ENCODE peak calls at places on chromosomes 1 and 21, in seven cellular contexts. S, T, Y, D, B, C and A are unnamed samples.

GRCh38 chr1:15799004-15799867 is 8.2 kb downstream of the UQCRHL start:
- DNase-seq in S (no peak), T (peak; percentile 92), Y (no peak), D (no peak), B (no peak), C (no peak), A (no peak)

GRCh38 chr1:85438353-85438752 is 26.6 kb downstream of the DDAH1 start:
- DNase-seq in S (no peak), T (no peak), Y (no peak), D (no peak), B (no peak), C (no peak), A (no peak)

GRCh38 chr1:84665703-84666317 is 24.5 kb downstream of the SSX2IP start:
- DNase-seq in S (peak; percentile 2), T (no peak), Y (no peak), D (no peak), B (no peak), C (no peak), A (no peak)

GRCh38 chr1:197199923-197200467 is 53.5 kb upstream of the ASPM start:
- DNase-seq in S (no peak), T (peak; percentile 23), Y (no peak), D (no peak), B (no peak), C (no peak), A (no peak)

GRCh38 chr1:21335088-21335678 is 44.9 kb upstream of the ECE1 start:
- DNase-seq in S (no peak), T (no peak), Y (no peak), D (no peak), B (no peak), C (no peak), A (no peak)

GRCh38 chr1:9271268-9271667 is 21.4 kb upstream of the SPSB1 start:
- DNase-seq in S (no peak), T (no peak), Y (no peak), D (no peak), B (no peak), C (no peak), A (no peak)

GRCh38 chr1:20009212-20009611 is 29.8 kb upstream of the PLA2G2A start:
- DNase-seq in S (no peak), T (no peak), Y (no peak), D (no peak), B (no peak), C (no peak), A (no peak)

GRCh38 chr1:11842154-11843041 is 5.2 kb downstream of the NPPA start:
- DNase-seq in S (no peak), T (no peak), Y (peak; percentile 45), D (peak; percentile 18), B (no peak), C (no peak), A (no peak)

GRCh38 chr1:224205438-224205840 is 22.4 kb downstream of the DEGS1 start:
- DNase-seq in S (no peak), T (no peak), Y (no peak), D (no peak), B (no peak), C (no peak), A (no peak)

GRCh38 chr1:214404154-214404553 is 123.2 kb downstream of the SMYD2 start:
- DNase-seq in S (no peak), T (no peak), Y (no peak), D (no peak), B (no peak), C (no peak), A (no peak)

GRCh38 chr1:52552236-52552504 is 722 bp downstream of the TUT4 start:
- DNase-seq in S (no peak), T (peak; percentile 64), Y (peak; percentile 33), D (peak; percentile 37), B (peak; percentile 33), C (peak; percentile 62), A (peak; percentile 85)

GRCh38 chr1:110210604-110211502 is 739 bp downstream of the KCNC4 start:
- DNase-seq in S (no peak), T (peak; percentile 71), Y (peak; percentile 36), D (no peak), B (peak; percentile 49), C (peak; percentile 27), A (peak; percentile 64)

GRCh38 chr21:36554411-36555157 is 74.7 kb upstream of the CLDN14 start:
- DNase-seq in S (no peak), T (peak; percentile 43), Y (no peak), D (no peak), B (no peak), C (no peak), A (no peak)

GRCh38 chr1:24828183-24828886 is 83.1 kb downstream of the CLIC4 start:
- DNase-seq in S (no peak), T (no peak), Y (no peak), D (no peak), B (no peak), C (no peak), A (no peak)

GRCh38 chr1:29851666-29852065 is 615.3 kb downstream of the PTPRU start:
- DNase-seq in S (no peak), T (no peak), Y (no peak), D (no peak), B (no peak), C (no peak), A (no peak)

GRCh38 chr1:159469921-159470595 is 30.5 kb downstream of the OR10J1 start:
- DNase-seq in S (no peak), T (peak; percentile 24), Y (no peak), D (no peak), B (no peak), C (no peak), A (no peak)

GRCh38 chr1:42957880-42958487 is 684 bp downstream of the SLC2A1 start:
- DNase-seq in S (peak; percentile 46), T (peak; percentile 74), Y (peak; percentile 90), D (peak; percentile 69), B (peak; percentile 61), C (peak; percentile 99), A (peak; percentile 68)

GRCh38 chr1:114468710-114469468 is 42.1 kb downstream of the TRIM33 start:
- DNase-seq in S (no peak), T (no peak), Y (no peak), D (no peak), B (no peak), C (no peak), A (no peak)

GRCh38 chr1:181117648-181118449 is 29.3 kb downstream of the IER5 start:
- DNase-seq in S (peak; percentile 53), T (peak; percentile 92), Y (no peak), D (no peak), B (no peak), C (peak; percentile 77), A (no peak)

GRCh38 chr1:160860840-160861505 is 1.7 kb downstream of the CD244 start:
- DNase-seq in S (no peak), T (no peak), Y (no peak), D (no peak), B (no peak), C (no peak), A (no peak)

GRCh38 chr1:91579658-91580228 is 79.1 kb downstream of the CDC7 start:
- DNase-seq in S (no peak), T (no peak), Y (no peak), D (no peak), B (no peak), C (no peak), A (no peak)

GRCh38 chr1:174839211-174839610 is 160.5 kb upstream of the CACYBP start:
- DNase-seq in S (no peak), T (no peak), Y (no peak), D (no peak), B (no peak), C (no peak), A (no peak)

GRCh38 chr1:65254320-65255087 is 54.8 kb upstream of the DNAJC6 start:
- DNase-seq in S (peak; percentile 51), T (peak; percentile 81), Y (peak; percentile 92), D (peak; percentile 89), B (peak; percentile 74), C (peak; percentile 56), A (peak; percentile 76)

GRCh38 chr1:119327436-119328155 is 41.0 kb upstream of the HAO2 start:
- DNase-seq in S (peak; percentile 26), T (peak; percentile 78), Y (no peak), D (peak; percentile 3), B (peak; percentile 68), C (peak; percentile 43), A (no peak)

GRCh38 chr1:157992031-157992568 is 1.3 kb upstream of the KIRREL1 start:
- DNase-seq in S (peak; percentile 6), T (peak; percentile 74), Y (peak; percentile 70), D (peak; percentile 47), B (peak; percentile 80), C (no peak), A (peak; percentile 1)

GRCh38 chr1:151491641-151492040 is 19.5 kb upstream of the CGN start:
- DNase-seq in S (no peak), T (no peak), Y (no peak), D (no peak), B (no peak), C (no peak), A (no peak)

GRCh38 chr1:100440075-100440809 is 87.9 kb downstream of the CDC14A start:
- DNase-seq in S (no peak), T (peak; percentile 95), Y (peak; percentile 20), D (no peak), B (no peak), C (no peak), A (peak; percentile 72)

GRCh38 chr1:202662081-202662480 is 48.2 kb downstream of the SYT2 start:
- DNase-seq in S (peak; percentile 53), T (no peak), Y (no peak), D (no peak), B (no peak), C (peak; percentile 5), A (no peak)

GRCh38 chr1:164703415-164703814 is 144.4 kb downstream of the PBX1 start:
- DNase-seq in S (no peak), T (no peak), Y (no peak), D (no peak), B (no peak), C (no peak), A (no peak)